ENCODE peak calls at places on chromosomes 1 and 21, in five cellular contexts. One of them, this sample, is unnamed.

GRCh38 chr1:223747838-223748335 is 35.5 kb downstream of the CAPN2 start:
- DNase-seq in GM23248: peak
- DNase-seq in neural crest cell: no peak
- DNase-seq in NCI-H69: peak
- DNase-seq in GM19239: no peak
- DNase-seq in this sample: no peak

GRCh38 chr21:33949516-33950424 is 34.2 kb upstream of the ATP5PO start:
- DNase-seq in GM23248: no peak
- DNase-seq in neural crest cell: no peak
- DNase-seq in NCI-H69: no peak
- DNase-seq in GM19239: no peak
- DNase-seq in this sample: peak

GRCh38 chr1:209723761-209724693 is 19.4 kb downstream of the HSD11B1 start:
- DNase-seq in GM23248: no peak
- DNase-seq in neural crest cell: no peak
- DNase-seq in NCI-H69: no peak
- DNase-seq in GM19239: no peak
- DNase-seq in this sample: no peak

GRCh38 chr1:114959423-114959822 is 70.2 kb upstream of the TSHB start:
- DNase-seq in GM23248: no peak
- DNase-seq in neural crest cell: no peak
- DNase-seq in NCI-H69: no peak
- DNase-seq in GM19239: no peak
- DNase-seq in this sample: no peak

GRCh38 chr21:34613679-34614442 is 1.1 kb downstream of the RCAN1 start:
- DNase-seq in GM23248: peak
- DNase-seq in neural crest cell: no peak
- DNase-seq in NCI-H69: peak
- DNase-seq in GM19239: no peak
- DNase-seq in this sample: no peak

GRCh38 chr1:1599919-1600860 is at the start of gene FNDC10:
- DNase-seq in GM23248: peak
- DNase-seq in neural crest cell: no peak
- DNase-seq in NCI-H69: peak
- DNase-seq in GM19239: no peak
- DNase-seq in this sample: no peak

GRCh38 chr1:48450505-48450904 is 21.5 kb downstream of the SPATA6 start:
- DNase-seq in GM23248: peak
- DNase-seq in neural crest cell: no peak
- DNase-seq in NCI-H69: peak
- DNase-seq in GM19239: no peak
- DNase-seq in this sample: no peak

GRCh38 chr1:245690153-245690552 is 535.4 kb downstream of the KIF26B start:
- DNase-seq in GM23248: peak
- DNase-seq in neural crest cell: no peak
- DNase-seq in NCI-H69: no peak
- DNase-seq in GM19239: no peak
- DNase-seq in this sample: no peak

GRCh38 chr1:177091036-177091435 is 73.5 kb downstream of the ASTN1 start:
- DNase-seq in GM23248: peak
- DNase-seq in neural crest cell: no peak
- DNase-seq in NCI-H69: no peak
- DNase-seq in GM19239: no peak
- DNase-seq in this sample: no peak

GRCh38 chr1:24946861-24947658 is 17.0 kb upstream of the RUNX3 start:
- DNase-seq in GM23248: peak
- DNase-seq in neural crest cell: no peak
- DNase-seq in NCI-H69: no peak
- DNase-seq in GM19239: peak
- DNase-seq in this sample: no peak

GRCh38 chr1:53371851-53372250 is 44.0 kb upstream of the LRP8 start:
- DNase-seq in GM23248: no peak
- DNase-seq in neural crest cell: no peak
- DNase-seq in NCI-H69: no peak
- DNase-seq in GM19239: no peak
- DNase-seq in this sample: no peak

GRCh38 chr1:190169311-190170067 is 308.2 kb downstream of the BRINP3 start:
- DNase-seq in GM23248: no peak
- DNase-seq in neural crest cell: no peak
- DNase-seq in NCI-H69: peak
- DNase-seq in GM19239: no peak
- DNase-seq in this sample: no peak

GRCh38 chr1:184629261-184629660 is 125.4 kb downstream of the EDEM3 start:
- DNase-seq in GM23248: no peak
- DNase-seq in neural crest cell: no peak
- DNase-seq in NCI-H69: no peak
- DNase-seq in GM19239: no peak
- DNase-seq in this sample: no peak

GRCh38 chr1:224622831-224623230 is 6.7 kb downstream of the CNIH3 start:
- DNase-seq in GM23248: no peak
- DNase-seq in neural crest cell: no peak
- DNase-seq in NCI-H69: no peak
- DNase-seq in GM19239: no peak
- DNase-seq in this sample: no peak

GRCh38 chr1:18414321-18414720 is 66.4 kb upstream of the KLHDC7A start:
- DNase-seq in GM23248: no peak
- DNase-seq in neural crest cell: no peak
- DNase-seq in NCI-H69: no peak
- DNase-seq in GM19239: no peak
- DNase-seq in this sample: no peak